ENCODE peak calls at places on chromosomes 3 and 15, in ten cellular contexts. L, C, R, O, H, U, K, J, G and M are unnamed samples.

GRCh38 chr3:151558621-151559020 is 97.8 kb upstream of the IGSF10 start:
- DNase-seq in L (no peak), C (peak; percentile 90), R (no peak), O (no peak), H (no peak), U (no peak), K (no peak), J (peak; percentile 48), G (no peak), M (no peak)

GRCh38 chr3:8301977-8302589 is 199.5 kb upstream of the LMCD1 start:
- DNase-seq in L (peak; percentile 50), C (peak; percentile 77), R (peak; percentile 26), O (no peak), H (peak; percentile 67), U (no peak), K (no peak), J (peak; percentile 74), G (no peak), M (peak; percentile 56)

GRCh38 chr3:141147657-141148056 is 84.0 kb upstream of the PXYLP1 start:
- DNase-seq in L (no peak), C (no peak), R (no peak), O (no peak), H (no peak), U (no peak), K (no peak), J (no peak), G (no peak), M (peak; percentile 54)

GRCh38 chr3:113516115-113516505 is 1.2 kb upstream of the SPICE1 start:
- DNase-seq in L (no peak), C (peak; percentile 3), R (no peak), O (no peak), H (no peak), U (no peak), K (no peak), J (no peak), G (no peak), M (peak; percentile 31)

GRCh38 chr3:31486865-31487533 is 45.7 kb upstream of the STT3B start:
- DNase-seq in L (no peak), C (no peak), R (no peak), O (no peak), H (no peak), U (no peak), K (no peak), J (no peak), G (no peak), M (no peak)

GRCh38 chr3:67034371-67034770 is 36.3 kb downstream of the KBTBD8 start:
- DNase-seq in L (no peak), C (no peak), R (no peak), O (no peak), H (no peak), U (no peak), K (no peak), J (no peak), G (no peak), M (no peak)

GRCh38 chr15:49134683-49135341 is 20.6 kb downstream of the COPS2 start:
- DNase-seq in L (peak; percentile 4), C (peak; percentile 60), R (no peak), O (no peak), H (no peak), U (no peak), K (no peak), J (peak; percentile 75), G (no peak), M (no peak)

GRCh38 chr3:12155833-12156232 is 2.9 kb downstream of the TIMP4 start:
- DNase-seq in L (peak; percentile 87), C (peak; percentile 84), R (no peak), O (no peak), H (peak; percentile 50), U (no peak), K (no peak), J (peak; percentile 85), G (no peak), M (peak; percentile 90)

GRCh38 chr3:54046677-54047214 is 75.6 kb upstream of the CACNA2D3 start:
- DNase-seq in L (peak; percentile 63), C (peak; percentile 97), R (no peak), O (no peak), H (no peak), U (no peak), K (no peak), J (peak; percentile 99), G (no peak), M (peak; percentile 93)

GRCh38 chr3:137792633-137793271 is 28.6 kb downstream of the SOX14 start:
- DNase-seq in L (peak; percentile 34), C (peak; percentile 29), R (no peak), O (no peak), H (peak; percentile 11), U (no peak), K (peak; percentile 57), J (peak; percentile 43), G (no peak), M (peak; percentile 27)
- TF ChIP-seq CTCF in L (peak; percentile 45), C (peak; percentile 83), R (peak; percentile 46), O (no peak), H (peak; percentile 46), U (peak; percentile 28), K (peak; percentile 60), J (peak; percentile 63), G (no peak), M (peak; percentile 56)

GRCh38 chr3:126511291-126511690 is 6.3 kb downstream of the UROC1 start:
- DNase-seq in L (no peak), C (no peak), R (no peak), O (no peak), H (no peak), U (no peak), K (no peak), J (no peak), G (no peak), M (no peak)

GRCh38 chr3:126515066-126515706 is 2.4 kb downstream of the UROC1 start:
- DNase-seq in L (no peak), C (no peak), R (no peak), O (no peak), H (no peak), U (no peak), K (no peak), J (no peak), G (no peak), M (no peak)

GRCh38 chr3:126512026-126512425 is 5.5 kb downstream of the UROC1 start:
- DNase-seq in L (no peak), C (no peak), R (no peak), O (no peak), H (no peak), U (no peak), K (no peak), J (no peak), G (no peak), M (no peak)

GRCh38 chr3:126514161-126514560 is 3.4 kb downstream of the UROC1 start:
- DNase-seq in L (no peak), C (no peak), R (no peak), O (no peak), H (no peak), U (no peak), K (no peak), J (no peak), G (no peak), M (no peak)

GRCh38 chr3:126512916-126513650 is 4.5 kb downstream of the UROC1 start:
- DNase-seq in L (no peak), C (no peak), R (no peak), O (no peak), H (no peak), U (no peak), K (no peak), J (no peak), G (no peak), M (no peak)
- TF ChIP-seq CTCF in L (no peak), C (no peak), R (no peak), O (no peak), H (no peak), U (no peak), K (no peak), J (no peak), G (no peak), M (no peak)

GRCh38 chr3:157132341-157132740 is 27.6 kb downstream of the CCNL1 start:
- DNase-seq in L (no peak), C (no peak), R (no peak), O (no peak), H (no peak), U (no peak), K (no peak), J (no peak), G (no peak), M (no peak)

GRCh38 chr3:157129782-157130137 is 30.2 kb downstream of the CCNL1 start:
- DNase-seq in L (no peak), C (no peak), R (no peak), O (no peak), H (no peak), U (peak; percentile 23), K (peak; percentile 14), J (no peak), G (peak; percentile 59), M (no peak)

GRCh38 chr3:157131861-157132260 is 28.1 kb downstream of the CCNL1 start:
- DNase-seq in L (no peak), C (no peak), R (no peak), O (no peak), H (no peak), U (no peak), K (no peak), J (no peak), G (no peak), M (peak; percentile 91)

GRCh38 chr3:157130138-157130880 is 29.6 kb downstream of the CCNL1 start:
- DNase-seq in L (peak; percentile 66), C (peak; percentile 83), R (no peak), O (peak; percentile 56), H (peak; percentile 85), U (peak; percentile 46), K (peak; percentile 79), J (peak; percentile 86), G (peak; percentile 85), M (peak; percentile 65)

DNA sequence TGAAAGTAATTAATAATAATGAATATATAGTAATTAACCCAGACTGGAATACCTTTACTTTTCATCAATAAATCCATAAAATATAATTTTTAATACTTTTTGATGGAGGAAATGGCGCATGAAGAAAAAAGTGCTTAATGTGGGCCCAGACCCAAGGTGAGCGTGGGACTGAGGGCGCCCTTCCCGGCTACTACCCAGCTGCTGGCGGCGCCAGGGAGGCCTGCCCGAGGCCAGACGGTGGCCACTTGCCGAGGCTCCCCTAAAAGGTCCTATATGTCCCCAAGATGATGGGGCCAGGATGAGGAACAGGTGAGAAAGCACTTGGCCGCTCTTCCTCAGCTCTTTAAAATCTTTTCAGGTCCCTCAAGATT is 29.1 kb downstream of the CCNL1 start:
- DNase-seq in L (no peak), C (no peak), R (no peak), O (no peak), H (no peak), U (no peak), K (no peak), J (no peak), G (no peak), M (no peak)
- TF ChIP-seq CTCF in L (no peak), C (no peak), R (no peak), O (peak; percentile 32), H (no peak), U (no peak), K (peak; percentile 9), J (no peak), G (peak; percentile 22), M (no peak)

DNA sequence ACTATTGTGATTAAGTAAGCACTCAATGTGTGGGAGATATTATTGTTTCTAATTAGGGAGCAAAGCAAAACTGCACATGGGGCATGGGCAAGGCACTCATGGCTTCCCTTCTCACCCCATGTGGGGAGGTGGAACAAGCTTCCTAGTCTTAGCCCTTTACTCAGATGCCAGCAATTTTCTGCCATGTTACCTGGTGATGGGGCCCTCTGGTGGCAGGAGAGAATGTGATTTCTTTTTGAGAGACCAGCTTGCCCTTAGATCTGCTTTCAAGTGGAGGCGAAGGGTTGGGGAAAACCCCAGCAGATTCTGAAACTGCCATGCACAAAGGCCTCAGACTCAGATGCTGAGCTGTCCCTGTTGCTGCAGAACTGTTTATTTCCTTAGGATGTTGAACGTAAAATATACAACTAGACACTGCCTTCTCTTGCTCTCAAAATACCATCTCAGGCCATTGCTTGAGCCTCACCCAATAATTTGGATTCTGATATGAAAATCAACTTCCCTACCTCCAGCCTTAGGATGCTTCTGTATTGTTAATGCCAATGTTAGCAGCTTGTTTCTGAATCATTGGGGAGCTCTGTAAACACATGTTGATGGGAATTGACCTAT is 130.2 kb upstream of the TPRG1 start:
- DNase-seq in L (peak; percentile 33), C (peak; percentile 52), R (no peak), O (no peak), H (peak; percentile 64), U (peak; percentile 25), K (peak; percentile 54), J (peak; percentile 57), G (peak; percentile 84), M (peak; percentile 69)
- TF ChIP-seq CTCF in L (peak; percentile 75), C (peak; percentile 44), R (peak; percentile 26), O (peak; percentile 40), H (peak; percentile 55), U (peak; percentile 32), K (peak; percentile 28), J (peak; percentile 53), G (peak; percentile 65), M (peak; percentile 76)